ENCODE peak calls at places on chromosomes 7 and 10, in six cellular contexts. F is OCI-LY7, Z is dorsolateral prefrontal cortex, N is kidney epithelial cell, J is mesendoderm, T is cardiac fibroblast. Y is an unnamed sample.

GRCh38 chr10:69461327-69462025 is 10.2 kb downstream of the TSPAN15 start:
- DNase-seq in T (no peak), N (no peak), F (no peak), J (no peak), Z (no peak), Y (no peak)

GRCh38 chr7:2309889-2310331 is 4.3 kb downstream of the SNX8 start:
- DNase-seq in N (peak), J (peak), F (no peak), Z (no peak), T (peak), Y (no peak)

GRCh38 chr10:87619705-87620104 is 40.0 kb upstream of the PAPSS2 start:
- DNase-seq in F (no peak), N (no peak), J (no peak), Z (no peak), T (no peak), Y (no peak)

GRCh38 chr7:79810945-79811344 is 323.7 kb upstream of the GNAI1 start:
- DNase-seq in Z (no peak), J (no peak), N (no peak), T (peak), F (no peak), Y (no peak)

GRCh38 chr7:35697414-35698175 is 2.7 kb upstream of the HERPUD2 start:
- DNase-seq in Z (no peak), F (no peak), J (peak), T (peak), N (peak), Y (no peak)

GRCh38 chr10:60654813-60655464 is 123.3 kb upstream of the CDK1 start:
- DNase-seq in F (no peak), J (no peak), N (no peak), T (peak), Z (no peak), Y (no peak)

GRCh38 chr10:128147064-128147463 is 20.8 kb upstream of the MKI67 start:
- DNase-seq in Z (no peak), J (no peak), N (peak), F (peak), T (no peak), Y (no peak)

GRCh38 chr10:101292194-101293006 is 61.6 kb upstream of the BTRC start:
- DNase-seq in N (no peak), F (no peak), J (no peak), Z (peak), T (no peak), Y (no peak)

DNA sequence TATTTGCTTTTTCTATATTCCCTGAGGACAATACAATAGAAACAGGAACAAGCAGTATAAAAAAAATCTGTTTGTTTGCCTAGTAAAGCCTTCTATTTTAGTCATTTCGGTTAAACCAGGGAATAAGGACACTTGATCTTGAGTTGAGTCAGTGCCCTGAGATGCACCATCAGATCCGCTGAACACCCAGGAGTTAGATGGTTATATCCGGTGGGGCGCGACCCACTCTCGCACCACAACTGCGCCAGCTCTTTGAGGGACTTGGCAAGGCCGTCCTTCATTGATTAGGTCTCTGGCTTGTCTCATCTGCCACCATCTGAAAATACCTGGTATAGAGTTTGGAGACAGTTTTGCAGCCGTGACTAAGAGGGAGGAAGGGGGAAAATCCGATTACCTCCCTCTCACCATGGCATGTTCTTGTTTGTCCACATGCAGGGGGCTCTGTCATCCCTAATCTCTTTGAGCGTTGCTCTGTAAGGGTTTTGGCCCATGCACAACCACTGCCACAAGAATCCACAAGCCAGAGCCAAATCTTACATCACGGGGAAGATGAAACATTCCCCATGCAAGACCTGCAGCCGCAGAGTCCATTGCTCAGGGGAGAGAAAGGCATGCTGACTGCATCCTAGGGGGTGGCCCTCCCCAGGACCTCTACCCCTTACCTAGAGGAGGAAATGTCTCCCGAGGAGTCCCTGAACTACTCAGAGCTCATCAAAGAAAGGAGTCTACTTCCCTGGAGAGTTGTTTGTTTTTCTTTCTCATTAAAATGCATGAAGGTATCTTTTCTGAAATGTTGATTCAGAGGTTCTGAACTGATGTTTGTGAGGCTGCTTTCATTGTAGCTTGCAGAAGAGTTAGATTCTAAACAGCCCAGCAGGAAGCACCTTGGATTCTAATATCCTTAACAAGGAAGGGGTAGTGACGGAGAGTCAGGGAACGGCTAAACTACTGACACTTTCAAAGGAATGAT is 101.6 kb upstream of the FAM171A1 start:
- DNase-seq in Z (no peak), N (no peak), T (peak), J (peak), F (no peak), Y (no peak)
- H3K4me3 ChIP-seq in Z (no peak), N (no peak), T (no peak), J (no peak), F (no peak), Y (no peak)

GRCh38 chr10:132182591-132182990 is 4.2 kb upstream of the DPYSL4 start:
- DNase-seq in T (no peak), J (no peak), F (no peak), N (no peak), Z (no peak), Y (no peak)
- H3K4me3 ChIP-seq in T (no peak), J (no peak), F (no peak), N (no peak), Z (no peak), Y (no peak)

GRCh38 chr7:151012031-151012692 is 12.1 kb downstream of the ATG9B start:
- DNase-seq in T (no peak), Z (no peak), N (no peak), J (no peak), F (no peak), Y (peak)

GRCh38 chr7:151010002-151010306 is 14.3 kb downstream of the ATG9B start:
- DNase-seq in Z (no peak), J (no peak), F (no peak), N (no peak), T (no peak), Y (no peak)

GRCh38 chr7:151009340-151010001 is 14.8 kb downstream of the ATG9B start:
- DNase-seq in J (no peak), Z (no peak), T (no peak), F (no peak), N (no peak), Y (no peak)

GRCh38 chr7:151011097-151011409 is 13.2 kb downstream of the ATG9B start:
- DNase-seq in N (no peak), F (no peak), T (no peak), Z (no peak), J (no peak), Y (no peak)

GRCh38 chr7:151010307-151011096 is 13.8 kb downstream of the ATG9B start:
- DNase-seq in T (no peak), F (no peak), Z (no peak), N (no peak), J (peak), Y (no peak)
- H3K4me3 ChIP-seq in T (no peak), F (no peak), Z (no peak), N (no peak), J (no peak), Y (no peak)

GRCh38 chr7:103132995-103133688 is 15.8 kb downstream of the NAPEPLD start:
- DNase-seq in Z (no peak), J (no peak), F (no peak), T (no peak), N (no peak), Y (no peak)
- H3K4me3 ChIP-seq in Z (no peak), J (no peak), F (no peak), T (no peak), N (no peak), Y (no peak)

GRCh38 chr7:13986208-13986607 is 3.3 kb downstream of the ETV1 start:
- DNase-seq in Z (no peak), N (no peak), F (no peak), J (peak), T (no peak), Y (no peak)

GRCh38 chr7:13988011-13988410 is 1.5 kb downstream of the ETV1 start:
- DNase-seq in T (peak), Z (no peak), N (no peak), J (peak), F (no peak), Y (no peak)

GRCh38 chr7:13982940-13983677 is 6.4 kb downstream of the ETV1 start:
- DNase-seq in F (no peak), N (no peak), J (peak), Z (no peak), T (peak), Y (no peak)

GRCh38 chr7:13987395-13987794 is 2.1 kb downstream of the ETV1 start:
- DNase-seq in Z (no peak), T (peak), N (no peak), J (no peak), F (no peak), Y (no peak)

GRCh38 chr7:13984831-13985685 is 4.4 kb downstream of the ETV1 start:
- DNase-seq in F (no peak), Z (no peak), N (no peak), T (no peak), J (peak), Y (no peak)
- H3K4me3 ChIP-seq in F (no peak), Z (peak), N (no peak), T (no peak), J (no peak), Y (no peak)

GRCh38 chr10:31709501-31709900 is 219.1 kb downstream of the ARHGAP12 start:
- DNase-seq in T (no peak), J (no peak), N (no peak), F (no peak), Z (no peak), Y (no peak)
- H3K4me3 ChIP-seq in T (no peak), J (no peak), N (no peak), F (no peak), Z (no peak), Y (no peak)

GRCh38 chr10:18230794-18231193 is 90.6 kb downstream of the CACNB2 start:
- DNase-seq in F (no peak), Z (no peak), J (no peak), T (peak), N (no peak), Y (no peak)
- H3K4me3 ChIP-seq in F (no peak), Z (no peak), J (no peak), T (no peak), N (no peak), Y (no peak)

DNA sequence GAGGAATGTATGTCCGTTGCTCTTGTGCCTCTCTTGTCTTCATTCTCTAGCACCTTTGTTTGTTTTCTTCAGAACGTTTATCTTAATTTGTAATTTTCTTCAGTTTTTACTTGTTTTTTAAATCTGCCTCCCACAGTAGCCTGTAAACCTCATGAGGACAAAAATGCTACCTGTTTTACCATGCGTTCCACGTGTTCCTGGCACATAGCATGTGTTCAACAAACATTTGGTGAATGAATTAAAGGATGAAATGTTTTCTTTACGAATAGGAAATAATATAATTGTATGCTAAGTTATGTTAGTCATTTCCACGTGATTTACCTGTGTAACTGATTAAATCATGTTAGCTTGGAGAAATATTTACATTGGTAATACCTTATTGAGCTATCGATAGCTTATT is 2.2 kb downstream of the RBM33 start:
- DNase-seq in J (no peak), N (no peak), F (no peak), Z (no peak), T (no peak), Y (no peak)
- H3K4me3 ChIP-seq in J (no peak), N (no peak), F (peak), Z (no peak), T (no peak), Y (no peak)

Y was measured in pancreas.